ENCODE peak calls at places on chromosomes 12 and 14, in six cellular contexts. N, B, X, S, L and O are unnamed samples. For H4K20me1, the result is how much of the 10 kb centered on the place peaks cover.

GRCh38 chr12:89098390-89099102 is 253.8 kb downstream of the DUSP6 start:
- DNase-seq in S (no peak), X (peak), L (no peak), B (peak), N (peak), O (no peak)

GRCh38 chr14:79352026-79352425 is 859.3 kb downstream of the DIO2 start:
- DNase-seq in L (no peak), B (no peak), N (no peak), S (no peak), X (no peak), O (no peak)

GRCh38 chr12:102816816-102817434 is 100.1 kb downstream of the PAH start:
- DNase-seq in B (peak), S (peak), X (peak), N (peak), L (peak), O (peak)

GRCh38 chr12:47954058-47954457 is 9.3 kb upstream of the TMEM106C start:
- DNase-seq in L (no peak), N (no peak), X (no peak), B (no peak), S (no peak), O (peak)

GRCh38 chr12:126069549-126070165 is 1004.4 kb downstream of the AACS start:
- DNase-seq in L (peak), S (peak), N (peak), X (peak), B (peak), O (peak)

GRCh38 chr12:107605293-107605692 is 80.3 kb upstream of the PWP1 start:
- DNase-seq in N (no peak), X (no peak), L (no peak), B (no peak), S (no peak), O (no peak)

GRCh38 chr12:127273621-127274020 is 993.3 kb upstream of the TMEM132C start:
- DNase-seq in B (peak), S (no peak), L (no peak), N (no peak), X (no peak), O (peak)

GRCh38 chr14:49880267-49881064 is 12.4 kb upstream of the ARF6 start:
- DNase-seq in X (no peak), L (no peak), N (peak), S (no peak), B (peak), O (no peak)

GRCh38 chr12:20370001-20370381 is 1.7 kb downstream of the PDE3A start:
- DNase-seq in N (peak), B (peak), S (no peak), L (no peak), X (peak), O (no peak)

GRCh38 chr14:92729632-92730358 is 18.6 kb downstream of the LGMN start:
- DNase-seq in X (no peak), L (no peak), S (no peak), N (no peak), B (peak), O (peak)

GRCh38 chr12:25051583-25052190 is 102.8 kb upstream of the BCAT1 start:
- DNase-seq in S (peak), X (no peak), L (no peak), N (no peak), B (no peak), O (no peak)

GRCh38 chr12:98418357-98419075 is 96.9 kb upstream of the TMPO start:
- DNase-seq in B (peak), X (peak), N (peak), L (no peak), S (no peak), O (peak)

GRCh38 chr14:29321646-29322045 is 555.1 kb downstream of the FOXG1 start:
- DNase-seq in X (no peak), B (peak), L (no peak), N (peak), S (no peak), O (no peak)

GRCh38 chr14:36663404-36664321 is 2.0 kb downstream of the PAX9 start:
- DNase-seq in X (peak), N (no peak), B (peak), S (no peak), L (no peak), O (peak)

GRCh38 chr14:103932791-103933490 is 4.7 kb downstream of the TDRD9 start:
- DNase-seq in N (no peak), S (no peak), B (no peak), X (no peak), L (no peak), O (peak)

GRCh38 chr14:71438684-71439083 is 493.5 kb upstream of the RGS6 start:
- DNase-seq in B (peak), S (no peak), L (no peak), N (no peak), X (no peak), O (peak)

GRCh38 chr14:68851078-68851477 is 58.2 kb upstream of the ZFP36L1 start:
- DNase-seq in S (no peak), L (no peak), X (no peak), N (no peak), B (no peak), O (no peak)

GRCh38 chr12:25859976-25860375 is 98.5 kb upstream of the RASSF8 start:
- DNase-seq in S (no peak), N (no peak), B (no peak), L (no peak), X (no peak), O (no peak)

GRCh38 chr14:55446127-55446736 is 5.8 kb upstream of the TBPL2 start:
- DNase-seq in S (peak), B (peak), L (peak), X (peak), N (peak), O (peak)

GRCh38 chr14:102775855-102776760 is 1.1 kb upstream of the TRAF3 start:
- DNase-seq in X (peak), N (peak), L (no peak), S (no peak), B (peak), O (peak)

GRCh38 chr12:122825773-122826724 is 9.2 kb upstream of the HIP1R start:
- DNase-seq in N (peak), B (peak), X (peak), L (no peak), S (no peak), O (peak)

GRCh38 chr12:90953956-90954421 is 987 bp downstream of the CCER1 start:
- DNase-seq in N (no peak), L (no peak), B (no peak), S (peak), X (peak), O (no peak)

GRCh38 chr12:95169368-95169767 is 47.9 kb downstream of the FGD6 start:
- DNase-seq in L (peak), X (no peak), N (peak), B (peak), S (no peak), O (peak)

GRCh38 chr14:93984987-93985410 is 8.6 kb upstream of the ASB2 start:
- DNase-seq in S (no peak), X (peak), B (peak), N (peak), L (peak), O (peak)

GRCh38 chr14:74587363-74587707 is 24.7 kb downstream of the LTBP2 start:
- DNase-seq in X (no peak), B (no peak), L (no peak), N (no peak), S (no peak), O (no peak)

GRCh38 chr12:14852880-14853279 is 9.6 kb upstream of the ART4 start:
- DNase-seq in B (no peak), L (no peak), N (no peak), S (no peak), X (peak), O (no peak)

GRCh38 chr14:44771495-44771894 is 190.3 kb downstream of the KLHL28 start:
- DNase-seq in S (no peak), N (no peak), L (no peak), B (no peak), X (no peak), O (peak)

GRCh38 chr12:114963846-114964245 is 279.9 kb upstream of the TBX3 start:
- DNase-seq in X (no peak), S (no peak), B (no peak), N (no peak), L (no peak), O (no peak)

GRCh38 chr12:93847517-93848452 is 170.6 kb downstream of the CRADD start:
- DNase-seq in L (no peak), N (no peak), B (peak), X (no peak), S (peak), O (no peak)

GRCh38 chr12:64824500-64825142 is at the start of gene TBC1D30:
- DNase-seq in N (peak), B (peak), S (peak), L (no peak), X (peak), O (peak)

GRCh38 chr12:55728932-55729591 is at the start of gene CD63:
- DNase-seq in N (peak), L (no peak), X (peak), S (peak), B (peak), O (peak)

GRCh38 chr12:30874455-30875313 is 51.9 kb upstream of the TSPAN11 start:
- DNase-seq in N (no peak), X (no peak), S (no peak), B (no peak), L (no peak), O (no peak)

GRCh38 chr14:64388533-64389243 is 535 bp downstream of the MTHFD1 start:
- DNase-seq in S (no peak), N (peak), B (peak), L (no peak), X (peak), O (peak)

GRCh38 chr12:93098077-93098476 is 169.0 kb upstream of the EEA1 start:
- DNase-seq in B (peak), L (peak), N (peak), S (peak), X (peak), O (peak)

GRCh38 chr14:50363734-50364113 is 33.0 kb downstream of the CDKL1 start:
- DNase-seq in B (peak), N (no peak), X (no peak), L (no peak), S (peak), O (no peak)

GRCh38 chr14:99596071-99596627 is 7.9 kb downstream of the CCDC85C start:
- DNase-seq in X (no peak), N (no peak), L (no peak), S (no peak), B (no peak), O (peak)

GRCh38 chr14:59698793-59699192 is 122.2 kb upstream of the CCDC175 start:
- DNase-seq in B (no peak), X (no peak), S (no peak), N (no peak), L (no peak), O (peak)

GRCh38 chr12:109981311-109981710 is 14.9 kb downstream of the GIT2 start:
- DNase-seq in L (no peak), N (no peak), X (no peak), S (no peak), B (no peak), O (no peak)

GRCh38 chr12:117189725-117190209 is 503 bp downstream of the FBXO21 start:
- DNase-seq in X (peak), L (no peak), B (peak), S (no peak), N (peak), O (peak)

GRCh38 chr14:21867541-21867940 is 193.9 kb upstream of the OR4E1 start:
- DNase-seq in L (no peak), S (no peak), B (peak), X (no peak), N (no peak), O (peak)

GRCh38 chr12:120961604-120962486 is 16.5 kb upstream of the HNF1A start:
- DNase-seq in B (no peak), N (peak), X (peak), S (no peak), L (no peak), O (no peak)
- TF ChIP-seq EZH2phosphoT487 in B (no peak), N (no peak), X (no peak), S (no peak), L (no peak), O (no peak)

DNA sequence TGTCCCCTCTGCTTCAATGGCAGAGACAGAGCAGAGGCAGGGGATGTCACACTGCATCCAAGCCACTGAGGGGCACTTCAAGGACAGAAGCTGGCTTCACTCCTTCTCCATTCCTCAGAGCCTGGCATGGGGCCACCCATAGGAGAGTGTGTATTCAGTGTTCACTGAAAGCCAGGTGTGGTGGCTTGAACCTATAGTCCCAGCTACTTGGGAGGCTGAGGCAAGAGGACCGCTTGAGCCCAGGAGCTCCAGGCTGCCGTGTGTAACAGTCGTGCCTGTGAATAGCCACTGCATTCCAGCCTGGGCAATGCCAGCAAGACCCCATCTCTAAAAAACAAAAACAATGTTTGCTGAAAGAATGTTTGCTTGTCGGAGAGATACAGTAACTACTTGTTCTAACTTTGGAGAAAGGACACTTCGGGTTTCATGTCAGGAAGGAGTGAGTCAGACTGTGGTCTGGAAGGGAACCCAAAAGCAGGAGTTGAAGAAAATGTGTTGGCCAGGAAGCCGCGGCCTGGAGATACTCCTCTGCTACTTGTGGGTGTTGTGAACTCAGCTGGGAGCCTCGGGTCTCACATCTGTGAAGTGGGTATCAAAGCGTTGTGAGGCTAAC is 43.4 kb downstream of the ELK3 start:
- DNase-seq in X (no peak), B (peak), L (no peak), N (no peak), S (no peak), O (peak)
- H4K20me1 ChIP-seq in X (under half), B (under half), L (under half), N (under half), S (under half), O (under half)

DNA sequence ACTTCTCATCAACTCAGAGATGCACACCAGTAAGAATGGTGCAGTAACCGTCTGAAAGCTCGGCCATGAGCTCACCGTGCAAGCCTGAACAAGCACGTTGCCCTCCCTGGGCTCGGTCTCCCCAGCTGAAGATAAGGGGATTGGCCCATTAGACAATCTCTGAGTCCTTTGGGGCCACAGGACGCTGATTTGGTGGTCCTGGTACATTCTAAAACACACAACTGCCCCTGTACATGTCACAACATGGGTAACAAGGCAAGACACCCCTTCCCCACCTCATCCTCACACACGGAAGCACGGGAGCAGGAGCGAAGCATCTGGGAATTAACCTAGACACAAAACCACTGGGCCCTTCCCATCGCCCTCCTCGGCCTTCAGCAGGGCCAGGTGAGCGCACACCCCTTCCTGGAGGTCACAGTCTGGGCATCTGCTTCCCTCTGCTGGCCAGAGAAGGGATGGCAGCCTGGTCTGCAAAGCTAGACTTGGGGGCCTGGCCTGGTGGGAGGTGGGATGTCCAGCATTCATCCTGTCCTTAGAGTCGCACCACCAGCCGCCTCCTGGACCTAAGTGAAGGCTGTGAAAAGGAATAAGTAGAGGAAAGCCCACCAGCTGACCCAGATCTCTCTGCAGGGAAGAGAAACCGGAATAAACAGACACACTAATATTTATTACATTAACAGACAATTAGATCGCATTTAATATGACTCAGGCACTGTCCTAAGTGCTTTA is 18.9 kb upstream of the SMUG1 start:
- DNase-seq in N (peak), X (peak), B (peak), S (peak), L (peak), O (peak)
- TF ChIP-seq EZH2phosphoT487 in N (no peak), X (no peak), B (no peak), S (no peak), L (no peak), O (no peak)

DNA sequence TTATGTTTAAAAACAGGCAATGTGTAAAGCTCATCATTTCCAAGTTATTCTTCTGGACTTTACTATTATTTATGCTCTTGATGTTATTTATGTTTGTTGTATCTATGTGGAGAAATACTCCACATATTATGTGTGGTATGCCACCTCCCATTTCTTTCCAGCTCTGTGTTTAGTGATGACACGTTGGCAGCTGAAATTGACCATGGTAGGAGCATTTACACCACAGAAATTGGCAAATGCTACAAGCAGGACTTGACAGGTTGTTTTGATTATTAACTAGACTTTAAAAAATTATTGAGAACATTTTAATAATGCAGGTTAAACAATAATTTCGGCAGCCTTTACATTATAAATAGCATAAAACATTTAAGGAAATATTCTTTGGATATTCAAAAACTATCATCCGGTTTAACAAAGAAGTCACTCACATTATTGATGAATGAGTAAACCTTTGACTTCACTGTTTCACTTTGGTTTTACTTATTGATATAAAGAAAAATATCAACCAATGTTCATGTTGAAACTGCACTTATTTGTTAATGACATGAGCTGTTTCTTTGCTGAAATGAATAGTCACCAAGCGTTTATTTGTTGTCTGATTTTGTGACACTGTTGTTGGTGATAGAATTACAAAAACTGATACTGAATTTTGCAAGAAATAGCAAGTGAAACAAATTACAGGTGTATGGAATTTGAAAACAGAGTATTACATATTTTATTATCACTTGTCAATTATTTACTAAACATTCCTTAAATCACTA is 76.8 kb downstream of the HMGA2 start:
- DNase-seq in X (no peak), L (no peak), S (no peak), B (no peak), N (no peak), O (no peak)
- H4K20me1 ChIP-seq in X (under half), L (under half), S (under half), B (under half), N (under half), O (half or more)

DNA sequence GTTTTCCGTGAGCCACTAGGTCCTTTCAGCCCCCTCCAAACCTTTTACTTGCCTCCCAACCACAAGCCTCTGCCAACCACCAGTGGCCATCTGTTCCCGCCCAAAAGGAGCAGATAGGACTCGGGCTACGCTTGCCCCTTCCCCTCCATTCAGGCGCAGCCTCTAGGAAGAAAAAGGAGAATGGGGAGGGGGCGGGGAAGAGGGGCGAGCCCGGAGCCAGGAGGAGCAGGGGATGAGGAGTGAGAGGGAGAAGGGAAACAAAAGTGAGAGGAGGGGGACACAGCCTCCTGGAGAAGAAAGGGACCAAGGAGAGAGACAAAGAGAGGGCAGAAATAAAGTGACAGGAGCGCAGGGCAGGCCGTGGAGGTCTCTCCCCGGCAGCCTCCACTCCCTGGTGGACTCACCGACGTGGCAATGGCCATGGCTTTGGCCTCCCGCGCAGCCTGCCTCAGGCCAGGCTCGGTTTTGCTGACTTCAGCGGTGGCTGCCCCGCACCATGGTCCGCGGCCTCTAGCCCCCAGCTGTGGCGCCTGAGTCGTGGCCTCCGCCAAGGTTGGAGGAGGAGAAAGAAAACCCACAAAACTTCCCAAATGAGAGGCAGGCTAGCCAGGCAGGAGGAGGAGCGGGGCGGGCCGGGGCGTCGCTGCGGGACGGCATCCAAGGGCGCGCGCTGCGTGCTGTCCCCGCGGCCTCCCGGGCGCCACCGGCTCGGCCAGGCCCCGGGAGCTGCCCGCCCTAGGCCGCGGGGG is at the start of gene EFS:
- DNase-seq in B (peak), X (peak), N (no peak), S (no peak), L (no peak), O (no peak)
- TF ChIP-seq EZH2phosphoT487 in B (no peak), X (no peak), N (no peak), S (no peak), L (no peak), O (no peak)

DNA sequence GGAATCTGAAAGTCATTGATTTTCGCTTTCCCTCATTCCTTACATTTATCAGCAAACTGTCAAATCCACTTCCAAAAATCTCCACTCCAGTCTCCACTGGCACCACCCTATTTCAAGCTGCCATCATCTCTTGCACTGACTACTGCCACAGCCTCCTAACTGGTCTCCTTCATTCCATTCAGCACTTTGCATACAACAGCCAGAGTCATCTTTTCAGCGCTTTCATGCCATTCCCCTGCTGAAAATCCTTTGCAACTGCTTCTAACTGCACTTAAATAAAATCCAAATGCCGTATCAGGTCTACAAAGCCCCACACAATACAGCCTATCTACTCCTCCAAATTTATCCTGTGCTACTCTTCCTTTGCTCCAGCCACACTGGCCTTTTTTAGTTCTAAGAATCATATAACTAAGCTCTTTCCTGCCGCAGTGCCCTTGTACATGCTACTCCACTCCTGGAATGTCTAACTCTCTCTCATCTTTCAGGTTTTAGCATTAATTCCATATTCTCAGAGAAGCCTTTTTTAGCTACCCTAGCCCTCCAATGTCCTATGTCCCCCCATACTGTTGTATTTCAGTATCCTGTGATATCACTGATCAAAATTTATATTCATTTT is 21.6 kb downstream of the FERMT2 start:
- DNase-seq in L (no peak), S (no peak), N (no peak), B (no peak), X (peak), O (no peak)
- H4K20me1 ChIP-seq in L (under half), S (under half), N (half or more), B (under half), X (under half), O (under half)